ENCODE peak calls at places on chromosomes 5 and 9, in ten cellular contexts. L is breast epithelium; M is CD4-positive, CD25-positive, alpha-beta regulatory T cell; E is cardiac fibroblast; S is DND-41; C is mammary epithelial cell; Y is fibroblast of mammary gland; P is left ventricle myocardium inferior; Z is heart left ventricle; K is NT2/D1. F is an unnamed sample.

GRCh38 chr5:13034048-13034447 is 910.4 kb downstream of the DNAH5 start:
- DNase-seq in P (no peak), C (no peak), S (no peak), M (no peak), L (no peak), E (no peak), K (no peak), Z (no peak), Y (no peak), F (no peak)

GRCh38 chr5:59483971-59484472 is 409.5 kb downstream of the PDE4D start:
- DNase-seq in P (no peak), K (no peak), S (no peak), E (peak; percentile 35), L (no peak), Z (no peak), Y (peak; percentile 18), M (no peak), C (peak; percentile 68), F (no peak)

GRCh38 chr9:27333241-27334052 is 36.5 kb upstream of the EQTN start:
- DNase-seq in K (peak; percentile 90), S (peak; percentile 35), M (no peak), Y (peak; percentile 77), P (peak; percentile 46), L (no peak), C (peak; percentile 62), E (peak; percentile 86), Z (peak; percentile 62), F (peak; percentile 77)

GRCh38 chr5:120361941-120362340 is 102.2 kb upstream of the PRR16 start:
- DNase-seq in Y (no peak), M (no peak), K (no peak), C (no peak), P (no peak), L (no peak), S (no peak), Z (no peak), E (no peak), F (no peak)

GRCh38 chr9:72427801-72428200 is 62.8 kb upstream of the ZFAND5 start:
- DNase-seq in P (no peak), Y (no peak), M (no peak), C (no peak), Z (no peak), K (no peak), S (no peak), L (no peak), E (peak; percentile 41), F (no peak)

GRCh38 chr9:5305741-5306140 is 1.2 kb upstream of the RLN2 start:
- DNase-seq in M (no peak), P (no peak), C (no peak), K (no peak), E (no peak), Y (no peak), S (no peak), Z (no peak), L (no peak), F (no peak)

GRCh38 chr9:21096172-21096900 is 18.6 kb upstream of the IFNB1 start:
- DNase-seq in P (no peak), M (peak; percentile 13), Z (no peak), Y (peak; percentile 66), K (no peak), C (peak; percentile 82), E (peak; percentile 78), S (peak; percentile 59), L (no peak), F (peak; percentile 64)

GRCh38 chr5:139019880-139020279 is 144.7 kb upstream of the LRRTM2 start:
- DNase-seq in M (no peak), S (no peak), C (no peak), P (no peak), L (no peak), K (no peak), Y (no peak), E (no peak), Z (no peak), F (no peak)

GRCh38 chr9:112624711-112625707 is 92.9 kb downstream of the INIP start:
- DNase-seq in M (no peak), E (no peak), P (no peak), Z (no peak), L (no peak), K (no peak), Y (peak; percentile 10), C (no peak), S (no peak), F (no peak)

GRCh38 chr9:77672183-77672582 is 24.1 kb upstream of the GNA14 start:
- DNase-seq in E (no peak), M (no peak), L (no peak), Z (no peak), K (no peak), P (no peak), Y (no peak), C (no peak), S (no peak), F (no peak)

GRCh38 chr9:107733530-107733907 is 243.9 kb upstream of the KLF4 start:
- DNase-seq in Z (peak; percentile 55), K (no peak), Y (peak; percentile 89), E (peak; percentile 62), M (no peak), S (no peak), C (no peak), P (peak; percentile 61), L (no peak), F (no peak)
- H3K4me3 ChIP-seq in Z (peak overlapping the region; percentile 16), K (no peak overlapping the region), Y (no peak overlapping the region), E (no peak overlapping the region), M (no peak overlapping the region), S (no peak overlapping the region), C (no peak overlapping the region), P (peak overlapping the region; percentile 46), L (no peak overlapping the region), F (no peak overlapping the region)

DNA sequence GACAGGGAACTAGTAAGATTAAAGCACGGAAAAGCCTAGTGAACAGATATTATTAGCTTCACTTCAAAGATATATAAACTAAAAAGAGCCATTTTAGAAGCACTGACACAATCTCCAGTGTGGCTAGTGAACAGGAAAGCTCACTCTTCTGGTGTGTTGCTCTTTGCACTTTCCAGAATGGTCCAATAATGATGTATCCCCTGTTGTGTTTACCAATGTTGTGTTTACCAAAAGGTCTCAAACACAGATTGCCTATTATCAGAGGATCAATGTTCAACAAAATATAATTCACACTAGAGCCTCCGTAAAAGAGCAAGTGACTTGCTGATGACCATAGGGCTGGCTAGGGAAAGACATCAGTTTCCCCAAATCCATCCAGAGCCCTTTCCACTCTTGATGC is 11.6 kb downstream of the KLHL3 start:
- DNase-seq in C (no peak), Y (no peak), L (no peak), Z (no peak), M (no peak), K (no peak), E (no peak), S (no peak), P (no peak), F (no peak)
- H3K4me3 ChIP-seq in C (no peak overlapping the region), Y (no peak overlapping the region), L (no peak overlapping the region), Z (no peak overlapping the region), M (no peak overlapping the region), K (no peak overlapping the region), E (no peak overlapping the region), S (no peak overlapping the region), P (no peak overlapping the region), F (no peak overlapping the region)

DNA sequence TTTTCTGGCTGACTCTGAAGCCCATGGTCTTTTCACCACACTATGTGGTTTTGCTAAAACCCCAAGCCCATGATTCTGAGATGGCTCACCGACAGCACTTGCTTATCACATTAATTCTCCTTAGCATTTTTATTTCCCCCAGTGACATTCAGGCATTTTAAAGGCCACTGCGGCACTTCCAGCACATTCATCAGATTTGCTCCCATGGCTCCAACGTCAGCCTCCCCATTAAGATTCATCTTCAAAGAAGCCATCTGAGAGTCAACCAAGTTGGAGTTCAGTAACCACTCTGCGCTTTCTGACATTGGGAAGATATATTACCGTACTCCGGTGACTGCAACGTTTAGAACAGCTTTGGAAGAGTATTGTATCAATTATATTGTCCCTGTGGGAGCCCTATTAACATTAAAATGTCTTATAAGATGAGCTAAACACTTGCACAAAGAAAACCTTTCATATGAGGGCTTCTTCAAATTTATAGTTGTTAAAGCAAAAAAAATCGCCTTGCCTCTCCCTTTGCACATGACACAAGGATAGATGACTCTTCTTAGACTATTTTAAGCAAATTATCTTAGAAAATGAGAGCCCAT is 638.1 kb downstream of the ACTL7B start:
- DNase-seq in K (no peak), Z (no peak), Y (peak; percentile 70), S (no peak), M (no peak), E (no peak), L (no peak), C (no peak), P (no peak), F (no peak)
- H3K4me3 ChIP-seq in K (no peak overlapping the region), Z (no peak overlapping the region), Y (no peak overlapping the region), S (no peak overlapping the region), M (no peak overlapping the region), E (no peak overlapping the region), L (no peak overlapping the region), C (no peak overlapping the region), P (no peak overlapping the region), F (no peak overlapping the region)

GRCh38 chr5:36879274-36880033 is 2.9 kb downstream of the NIPBL start:
- DNase-seq in C (no peak), Y (no peak), P (no peak), L (no peak), Z (no peak), M (no peak), K (no peak), E (no peak), S (no peak), F (no peak)
- H3K4me3 ChIP-seq in C (peak overlapping the region; percentile 69), Y (peak overlapping the region; percentile 82), P (peak overlapping the region; percentile 91), L (peak overlapping the region; percentile 96), Z (peak overlapping the region; percentile 82), M (peak overlapping the region; percentile 92), K (peak overlapping the region; percentile 18), E (peak overlapping the region; percentile 83), S (peak overlapping the region; percentile 75), F (peak overlapping the region; percentile 87)

GRCh38 chr5:137075163-137075970 is 423.8 kb downstream of the SPOCK1 start:
- DNase-seq in K (peak; percentile 71), Y (peak; percentile 35), M (no peak), C (peak; percentile 78), P (peak; percentile 36), Z (peak; percentile 31), E (peak; percentile 48), L (peak; percentile 79), S (peak; percentile 54), F (peak; percentile 49)
- H3K4me3 ChIP-seq in K (no peak overlapping the region), Y (no peak overlapping the region), M (no peak overlapping the region), C (no peak overlapping the region), P (no peak overlapping the region), Z (no peak overlapping the region), E (no peak overlapping the region), L (no peak overlapping the region), S (no peak overlapping the region), F (no peak overlapping the region)

DNA sequence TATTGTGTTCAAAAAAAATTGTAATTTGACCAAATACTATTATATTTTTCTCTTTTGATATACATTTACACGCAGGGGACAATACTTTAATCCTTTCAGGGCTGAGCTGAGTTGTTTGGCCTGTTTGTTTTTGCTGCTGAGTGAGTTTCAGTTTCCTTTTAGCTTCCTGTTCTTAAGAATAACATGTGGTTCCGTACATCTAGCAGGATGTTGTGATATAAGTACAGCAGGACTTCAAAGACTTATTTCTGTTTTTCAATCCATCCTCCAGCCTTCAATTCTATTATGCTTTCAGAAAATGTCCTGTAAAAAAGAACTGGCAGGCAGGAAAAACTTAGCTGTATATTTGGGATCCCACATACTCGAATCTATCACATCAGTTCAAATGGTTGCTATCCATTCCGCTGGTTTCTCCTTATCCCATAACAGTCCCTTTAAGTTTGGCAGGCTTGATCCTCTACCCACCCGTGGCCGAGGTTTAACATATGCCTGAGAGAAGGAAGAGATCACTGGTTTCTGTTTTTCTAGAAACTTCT is 1037.3 kb upstream of the ACO1 start:
- DNase-seq in Y (peak; percentile 2), C (peak; percentile 5), L (no peak), K (no peak), E (peak; percentile 73), M (peak; percentile 15), S (peak; percentile 30), Z (no peak), P (no peak), F (peak; percentile 88)
- H3K4me3 ChIP-seq in Y (no peak overlapping the region), C (no peak overlapping the region), L (peak overlapping the region; percentile 11), K (no peak overlapping the region), E (no peak overlapping the region), M (peak overlapping the region; percentile 68), S (peak overlapping the region; percentile 41), Z (peak overlapping the region; percentile 34), P (peak overlapping the region; percentile 37), F (peak overlapping the region; percentile 48)